ENCODE peak calls at places on chromosome 6, in nine cellular contexts. I is non-pigmented ciliary epithelial cell; E is left ventricle myocardium inferior; T is heart left ventricle; G is iris pigment epithelial cell; J is HFF-Myc; K is EH; S is AG08395; U is stimulated activated CD4-positive, alpha-beta T cell treated with anti-CD3 and anti-CD28 coated beads, TNF-alpha, amount 100 ng/mL, for 24 hours. H is an unnamed sample.

GRCh38 chr6:148671952-148672351 is 74.9 kb upstream of the UST start:
- DNase-seq in I (no peak), E (no peak), T (no peak), G (no peak), J (no peak), K (no peak), S (no peak), U (no peak), H (no peak)

GRCh38 chr6:15313367-15313766 is 67.5 kb downstream of the JARID2 start:
- DNase-seq in I (no peak), E (peak; percentile 48), T (peak; percentile 51), G (no peak), J (no peak), K (no peak), S (no peak), U (no peak), H (no peak)

GRCh38 chr6:130840050-130840449 is 12.8 kb downstream of the SMLR1 start:
- DNase-seq in I (no peak), E (no peak), T (no peak), G (no peak), J (no peak), K (no peak), S (no peak), U (no peak), H (no peak)

GRCh38 chr6:6790393-6790792 is 201.9 kb downstream of the LY86 start:
- DNase-seq in I (no peak), E (no peak), T (no peak), G (no peak), J (no peak), K (no peak), S (no peak), U (no peak), H (no peak)

GRCh38 chr6:100126682-100127484 is 132.9 kb upstream of the MCHR2 start:
- DNase-seq in I (no peak), E (no peak), T (no peak), G (no peak), J (no peak), K (peak; percentile 24), S (no peak), U (no peak), H (peak; percentile 17)

GRCh38 chr6:159788757-159789376 is 535 bp downstream of the TCP1 start:
- DNase-seq in I (peak; percentile 3), E (peak; percentile 25), T (peak; percentile 53), G (peak; percentile 58), J (no peak), K (peak; percentile 67), S (peak; percentile 41), U (peak; percentile 5), H (peak; percentile 41)

GRCh38 chr6:37632989-37633550 is 64.6 kb downstream of the MDGA1 start:
- DNase-seq in I (no peak), E (no peak), T (no peak), G (no peak), J (no peak), K (no peak), S (no peak), U (no peak), H (no peak)

GRCh38 chr6:106512958-106513480 is 116.3 kb downstream of the RTN4IP1 start:
- DNase-seq in I (no peak), E (no peak), T (no peak), G (no peak), J (no peak), K (no peak), S (no peak), U (no peak), H (no peak)

GRCh38 chr6:12803486-12803885 is 86.9 kb downstream of the PHACTR1 start:
- DNase-seq in I (no peak), E (no peak), T (no peak), G (no peak), J (no peak), K (no peak), S (peak; percentile 11), U (no peak), H (no peak)

GRCh38 chr6:45609141-45609638 is 231.5 kb upstream of the SUPT3H start:
- DNase-seq in I (peak; percentile 96), E (no peak), T (no peak), G (peak; percentile 96), J (peak; percentile 97), K (peak; percentile 95), S (peak; percentile 75), U (no peak), H (peak; percentile 100)

GRCh38 chr6:5093231-5094015 is 8.3 kb downstream of the PPP1R3G start:
- DNase-seq in I (no peak), E (no peak), T (peak; percentile 55), G (no peak), J (no peak), K (no peak), S (no peak), U (no peak), H (peak; percentile 4)

GRCh38 chr6:160130729-160131484 is 9.3 kb downstream of the SLC22A1 start:
- DNase-seq in I (no peak), E (no peak), T (no peak), G (no peak), J (no peak), K (no peak), S (no peak), U (no peak), H (no peak)

GRCh38 chr6:111985202-111985731 is 68.6 kb upstream of the CCN6 start:
- DNase-seq in I (peak; percentile 90), E (no peak), T (no peak), G (peak; percentile 95), J (no peak), K (peak; percentile 96), S (peak; percentile 88), U (no peak), H (peak; percentile 84)

GRCh38 chr6:2952557-2953095 is 18.7 kb downstream of the SERPINB6 start:
- DNase-seq in I (peak; percentile 40), E (peak; percentile 77), T (peak; percentile 72), G (peak; percentile 67), J (peak; percentile 85), K (peak; percentile 97), S (peak; percentile 94), U (peak; percentile 12), H (peak; percentile 91)

GRCh38 chr6:98657764-98658163 is 176.6 kb upstream of the POU3F2 start:
- DNase-seq in I (no peak), E (no peak), T (no peak), G (peak; percentile 45), J (peak; percentile 12), K (peak; percentile 41), S (peak; percentile 3), U (no peak), H (peak; percentile 23)

GRCh38 chr6:53673138-53673801 is 7.7 kb upstream of the KLHL31 start:
- DNase-seq in I (peak; percentile 50), E (no peak), T (no peak), G (peak; percentile 79), J (peak; percentile 72), K (peak; percentile 86), S (peak; percentile 30), U (no peak), H (peak; percentile 81)

GRCh38 chr6:379367-380181 is 12.0 kb upstream of the IRF4 start:
- DNase-seq in I (no peak), E (no peak), T (no peak), G (no peak), J (no peak), K (no peak), S (no peak), U (no peak), H (no peak)